ENCODE peak calls at places on chromosomes 5 and 9, in six cellular contexts. B, Y, Q, G, Z and L are unnamed samples.

GRCh38 chr9:130930804-130931349 is 8.2 kb downstream of the FIBCD1 start:
- DNase-seq in B (no peak), Y (no peak), Q (no peak), G (no peak), Z (no peak), L (no peak)

GRCh38 chr9:112422417-112423148 is 42.7 kb downstream of the HSDL2 start:
- DNase-seq in B (no peak), Y (no peak), Q (no peak), G (no peak), Z (no peak), L (no peak)

GRCh38 chr5:16265141-16265540 is 85.5 kb upstream of the MARCHF11 start:
- DNase-seq in B (no peak), Y (no peak), Q (no peak), G (no peak), Z (no peak), L (no peak)

GRCh38 chr9:104810421-104811339 is 46.8 kb downstream of the NIPSNAP3B start:
- DNase-seq in B (no peak), Y (no peak), Q (no peak), G (no peak), Z (peak; percentile 33), L (no peak)

GRCh38 chr5:168813179-168813968 is 234.2 kb upstream of the PANK3 start:
- DNase-seq in B (no peak), Y (peak; percentile 14), Q (no peak), G (no peak), Z (no peak), L (no peak)

GRCh38 chr5:94025788-94026473 is 284.5 kb upstream of the POU5F2 start:
- DNase-seq in B (no peak), Y (no peak), Q (no peak), G (no peak), Z (no peak), L (no peak)

GRCh38 chr9:128575469-128575868 is 23.1 kb downstream of the SPTAN1 start:
- DNase-seq in B (no peak), Y (peak; percentile 38), Q (no peak), G (no peak), Z (peak; percentile 63), L (no peak)

GRCh38 chr9:126508928-126509327 is 104.8 kb upstream of the LMX1B start:
- DNase-seq in B (no peak), Y (no peak), Q (no peak), G (no peak), Z (no peak), L (no peak)

GRCh38 chr9:77743381-77743780 is 95.3 kb upstream of the GNA14 start:
- DNase-seq in B (no peak), Y (peak; percentile 48), Q (peak; percentile 17), G (peak; percentile 28), Z (peak; percentile 59), L (no peak)

GRCh38 chr9:36499156-36499886 is 73.4 kb upstream of the MELK start:
- DNase-seq in B (no peak), Y (no peak), Q (no peak), G (no peak), Z (no peak), L (no peak)

GRCh38 chr5:150278046-150278760 is 11.4 kb downstream of the CAMK2A start:
- DNase-seq in B (no peak), Y (peak; percentile 31), Q (no peak), G (no peak), Z (peak; percentile 38), L (no peak)

GRCh38 chr5:78961743-78962142 is 23.4 kb downstream of the ARSB start:
- DNase-seq in B (no peak), Y (no peak), Q (no peak), G (no peak), Z (peak; percentile 64), L (no peak)

GRCh38 chr9:36092509-36093215 is 43.9 kb upstream of the GLIPR2 start:
- DNase-seq in B (no peak), Y (no peak), Q (no peak), G (no peak), Z (no peak), L (peak; percentile 59)

GRCh38 chr5:168786142-168786541 is 207.0 kb upstream of the PANK3 start:
- DNase-seq in B (no peak), Y (no peak), Q (no peak), G (no peak), Z (no peak), L (no peak)

GRCh38 chr5:2039180-2039531 is 156.4 kb upstream of the IRX4 start:
- DNase-seq in B (no peak), Y (no peak), Q (no peak), G (no peak), Z (no peak), L (no peak)

GRCh38 chr5:93018461-93018860 is 562.6 kb downstream of the NR2F1-AS1 start:
- DNase-seq in B (no peak), Y (peak; percentile 6), Q (peak; percentile 28), G (no peak), Z (peak; percentile 64), L (no peak)

GRCh38 chr5:131481569-131481968 is 153.5 kb downstream of the RAPGEF6 start:
- DNase-seq in B (no peak), Y (no peak), Q (no peak), G (no peak), Z (peak; percentile 9), L (no peak)

GRCh38 chr9:125646222-125647100 is 60.5 kb downstream of the MAPKAP1 start:
- DNase-seq in B (no peak), Y (peak; percentile 36), Q (no peak), G (no peak), Z (no peak), L (peak; percentile 51)

GRCh38 chr5:36055984-36056383 is 10.7 kb downstream of the UGT3A2 start:
- DNase-seq in B (no peak), Y (no peak), Q (no peak), G (no peak), Z (no peak), L (no peak)

GRCh38 chr9:84567776-84568175 is 101.8 kb upstream of the NTRK2 start:
- DNase-seq in B (no peak), Y (no peak), Q (no peak), G (no peak), Z (no peak), L (no peak)

DNA sequence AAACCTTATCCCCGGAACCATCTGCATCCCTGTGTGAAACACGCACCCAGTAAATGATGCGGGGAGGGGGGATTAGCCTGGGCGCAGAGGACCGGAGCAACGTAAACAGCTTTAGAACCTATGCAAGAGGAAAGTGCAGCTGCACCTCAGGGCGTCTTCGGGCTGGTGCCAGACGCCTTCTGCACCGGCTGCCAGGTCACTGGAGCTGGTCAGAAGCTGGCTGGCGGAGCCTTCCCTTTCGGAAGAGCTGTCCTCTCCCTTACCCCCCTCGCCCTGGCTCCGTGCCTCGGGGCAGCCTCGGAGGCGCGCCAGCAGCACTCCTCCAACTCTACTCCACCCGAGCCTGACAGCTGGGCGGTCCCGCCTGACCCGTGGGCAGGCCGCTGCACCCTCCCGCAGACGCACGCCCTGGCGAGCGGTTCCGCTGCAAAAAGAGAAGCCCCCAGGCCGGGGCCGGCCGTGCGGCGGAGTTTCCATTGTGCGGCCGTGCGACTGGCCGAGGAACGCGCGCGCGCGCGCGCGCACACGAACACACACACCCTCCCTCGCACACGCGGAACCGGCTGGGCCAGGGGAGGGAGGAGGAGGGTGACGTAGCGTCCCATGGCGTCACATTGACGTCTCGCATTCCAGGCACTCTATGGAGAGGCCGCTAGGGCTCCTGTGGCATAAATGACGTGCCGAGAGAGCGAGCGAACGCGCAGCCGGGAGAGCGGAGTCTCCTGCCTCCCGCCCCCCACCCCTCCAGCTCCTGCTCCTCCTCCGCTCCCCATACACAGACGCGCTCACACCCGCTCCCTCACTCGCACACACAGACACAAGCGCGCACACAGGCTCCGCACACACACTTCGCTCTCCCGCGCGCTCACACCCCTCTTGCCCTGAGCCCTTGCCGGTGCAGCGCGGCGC is at the start of gene NR4A3:
- DNase-seq in B (peak; percentile 84), Y (peak; percentile 99), Q (peak; percentile 97), G (peak; percentile 95), Z (peak; percentile 99), L (peak; percentile 90)
- TF ChIP-seq CTCF in B (peak; percentile 89), Y (peak; percentile 19), Q (peak; percentile 56), G (peak; percentile 22), Z (no peak), L (no peak)

DNA sequence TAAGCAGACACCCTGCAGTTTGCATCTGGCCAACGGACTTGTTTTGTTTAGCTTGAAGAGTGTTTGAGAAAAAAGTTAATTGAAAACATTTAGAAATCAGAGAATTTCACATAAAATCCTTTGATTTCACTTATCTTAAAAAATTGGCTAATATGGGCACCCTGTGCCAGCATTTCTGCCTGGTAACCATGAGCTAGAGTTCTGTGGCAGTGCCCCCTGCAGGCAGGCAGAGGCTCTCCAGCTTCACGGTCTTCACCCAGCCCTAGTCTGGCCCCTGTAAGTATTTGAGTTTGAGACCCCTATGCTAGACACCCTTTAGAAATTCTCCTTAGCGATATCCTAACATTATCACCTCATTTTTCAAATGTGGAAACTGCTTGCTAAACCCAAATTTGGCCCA is 18.8 kb upstream of the FANCC start:
- DNase-seq in B (no peak), Y (peak; percentile 30), Q (no peak), G (no peak), Z (peak; percentile 24), L (no peak)
- TF ChIP-seq CTCF in B (peak; percentile 15), Y (peak; percentile 60), Q (peak; percentile 74), G (no peak), Z (peak; percentile 43), L (peak; percentile 43)

GRCh38 chr5:54080833-54081232 is 229.5 kb downstream of the ARL15 start:
- DNase-seq in B (no peak), Y (no peak), Q (no peak), G (no peak), Z (no peak), L (no peak)

GRCh38 chr5:54083851-54084250 is 226.5 kb downstream of the ARL15 start:
- DNase-seq in B (no peak), Y (peak; percentile 13), Q (peak; percentile 15), G (no peak), Z (peak; percentile 20), L (no peak)

GRCh38 chr5:54083245-54083644 is 227.1 kb downstream of the ARL15 start:
- DNase-seq in B (no peak), Y (no peak), Q (no peak), G (no peak), Z (peak; percentile 36), L (no peak)

DNA sequence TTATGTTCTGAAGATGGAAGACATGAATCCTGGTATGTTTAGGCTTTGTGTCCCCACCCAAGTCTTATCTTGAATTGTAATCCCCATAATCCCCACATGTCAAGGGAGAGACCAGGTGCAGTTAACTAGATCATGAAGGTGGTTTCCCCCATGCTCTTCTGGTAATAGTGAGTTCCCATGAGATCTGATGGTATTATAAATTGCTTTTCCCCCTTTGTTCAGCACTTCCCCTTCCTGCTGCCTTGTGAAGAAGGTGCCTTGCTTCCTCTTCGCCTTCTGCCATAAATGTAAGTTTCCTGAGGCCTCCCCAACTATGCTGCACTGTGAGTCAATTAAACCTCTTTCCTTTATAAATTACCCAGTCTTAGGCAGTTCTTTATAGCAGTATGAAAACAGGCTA is 229.0 kb downstream of the ARL15 start:
- DNase-seq in B (no peak), Y (no peak), Q (no peak), G (no peak), Z (no peak), L (no peak)
- TF ChIP-seq CTCF in B (no peak), Y (no peak), Q (no peak), G (no peak), Z (no peak), L (no peak)

DNA sequence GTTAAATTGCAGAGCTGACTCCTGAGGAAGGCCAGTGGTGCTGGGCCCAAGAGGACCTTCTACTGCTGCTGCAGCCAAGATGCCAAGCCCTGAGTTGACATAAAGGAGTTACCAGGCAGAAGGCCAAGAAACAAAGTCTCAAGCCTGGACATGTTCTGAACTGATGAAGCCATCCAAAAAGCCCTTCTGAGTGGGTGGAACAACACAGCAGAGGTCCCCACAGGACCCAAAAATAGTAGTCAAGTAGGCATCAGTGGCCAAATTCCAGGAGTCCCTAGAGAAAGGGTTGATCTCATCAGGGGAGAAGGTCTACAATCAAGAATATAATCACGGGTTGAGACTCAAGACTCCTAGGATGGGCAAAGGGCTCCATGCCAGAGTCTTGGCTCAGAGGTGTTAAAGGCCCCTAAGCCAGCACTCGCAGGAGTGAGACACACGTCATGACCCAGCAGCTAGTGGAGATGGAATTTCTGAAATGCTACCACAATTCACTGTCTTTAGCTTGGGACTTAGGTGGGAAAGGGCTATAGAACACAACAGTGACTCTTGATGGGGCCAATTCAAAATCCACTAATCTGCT is 119.7 kb downstream of the FANCC start:
- DNase-seq in B (no peak), Y (peak; percentile 65), Q (peak; percentile 17), G (peak; percentile 86), Z (peak; percentile 54), L (no peak)
- TF ChIP-seq CTCF in B (no peak), Y (no peak), Q (no peak), G (no peak), Z (no peak), L (no peak)